ENCODE peak calls at places on chromosomes 4 and X, in ten cellular contexts. R, P, W, S, G, N, A, T, J and F are unnamed samples.

GRCh38 chrX:108666101-108666500 is 70.3 kb downstream of the IRS4 start:
- DNase-seq in R (no peak), T (no peak), A (no peak), J (no peak), P (no peak), N (no peak), S (no peak), G (no peak), W (no peak), F (no peak)

GRCh38 chr4:53908661-53909078 is 155.7 kb downstream of the CHIC2 start:
- DNase-seq in J (peak), R (no peak), P (no peak), T (peak), A (peak), W (no peak), S (no peak), G (no peak), N (no peak), F (peak)

GRCh38 chrX:12443534-12444098 is 305.3 kb downstream of the FRMPD4 start:
- DNase-seq in J (no peak), A (no peak), P (no peak), N (no peak), R (no peak), W (no peak), S (no peak), T (no peak), G (no peak), F (peak)

GRCh38 chrX:54530358-54530900 is 410 bp downstream of the GNL3L start:
- DNase-seq in T (no peak), A (no peak), R (no peak), N (no peak), G (no peak), S (no peak), P (no peak), W (no peak), J (no peak), F (no peak)

GRCh38 chr4:26362745-26363439 is 42.1 kb downstream of the RBPJ start:
- DNase-seq in G (no peak), N (no peak), W (no peak), T (no peak), R (no peak), A (no peak), J (no peak), S (no peak), P (no peak), F (no peak)

GRCh38 chr4:172708184-172708583 is 460.4 kb upstream of the GALNT7 start:
- DNase-seq in G (no peak), P (no peak), N (no peak), W (no peak), R (no peak), A (no peak), S (no peak), J (no peak), T (peak), F (no peak)

GRCh38 chr4:102625232-102625930 is 124.2 kb downstream of the NFKB1 start:
- DNase-seq in R (peak), W (no peak), T (peak), S (no peak), N (no peak), G (peak), P (no peak), J (peak), A (no peak), F (peak)

GRCh38 chrX:153554519-153555167 is 37.2 kb downstream of the ATP2B3 start:
- DNase-seq in T (peak), N (peak), R (peak), A (peak), P (peak), S (peak), J (peak), W (peak), G (no peak), F (peak)

GRCh38 chr4:88743696-88744095 is 46.1 kb upstream of the NAP1L5 start:
- DNase-seq in N (no peak), A (peak), T (no peak), G (no peak), W (no peak), P (no peak), S (no peak), R (no peak), J (no peak), F (no peak)

GRCh38 chr4:128916832-128917231 is 107.3 kb downstream of the JADE1 start:
- DNase-seq in T (no peak), R (peak), A (no peak), N (no peak), G (no peak), J (no peak), P (no peak), S (no peak), W (no peak), F (peak)

GRCh38 chr4:37471971-37472370 is 214.2 kb downstream of the RELL1 start:
- DNase-seq in G (peak), T (peak), A (no peak), S (no peak), W (no peak), R (peak), J (no peak), P (no peak), N (no peak), F (no peak)

GRCh38 chr4:67437974-67438713 is 107.2 kb downstream of the CENPC start:
- DNase-seq in N (no peak), J (peak), R (no peak), T (peak), P (no peak), S (no peak), G (no peak), A (no peak), W (no peak), F (no peak)

GRCh38 chrX:46686003-46686645 is 72.8 kb downstream of the SLC9A7 start:
- DNase-seq in N (no peak), R (no peak), G (no peak), W (no peak), T (peak), J (peak), A (peak), P (peak), S (no peak), F (peak)

GRCh38 chrX:4570141-4570540 is 856.7 kb upstream of the PRKX start:
- DNase-seq in S (no peak), P (no peak), W (no peak), T (peak), R (no peak), A (no peak), N (no peak), J (peak), G (no peak), F (no peak)

GRCh38 chrX:134239016-134239415 is 2.0 kb downstream of the CCDC160 start:
- DNase-seq in W (no peak), G (no peak), J (no peak), T (no peak), P (no peak), A (no peak), N (no peak), R (no peak), S (no peak), F (no peak)

GRCh38 chr4:76952631-76953587 is 3.4 kb downstream of the SEPTIN11 start:
- DNase-seq in P (no peak), G (no peak), R (no peak), W (no peak), A (no peak), S (no peak), T (no peak), N (no peak), J (no peak), F (no peak)

GRCh38 chrX:109847257-109848187 is 114.5 kb upstream of the ACSL4 start:
- DNase-seq in P (no peak), S (no peak), G (no peak), N (no peak), R (no peak), J (peak), A (no peak), T (peak), W (no peak), F (no peak)

GRCh38 chr4:82852751-82853053 is 38.3 kb downstream of the SEC31A start:
- DNase-seq in N (no peak), T (no peak), W (no peak), G (no peak), R (no peak), P (no peak), S (no peak), A (no peak), J (no peak), F (no peak)

DNA sequence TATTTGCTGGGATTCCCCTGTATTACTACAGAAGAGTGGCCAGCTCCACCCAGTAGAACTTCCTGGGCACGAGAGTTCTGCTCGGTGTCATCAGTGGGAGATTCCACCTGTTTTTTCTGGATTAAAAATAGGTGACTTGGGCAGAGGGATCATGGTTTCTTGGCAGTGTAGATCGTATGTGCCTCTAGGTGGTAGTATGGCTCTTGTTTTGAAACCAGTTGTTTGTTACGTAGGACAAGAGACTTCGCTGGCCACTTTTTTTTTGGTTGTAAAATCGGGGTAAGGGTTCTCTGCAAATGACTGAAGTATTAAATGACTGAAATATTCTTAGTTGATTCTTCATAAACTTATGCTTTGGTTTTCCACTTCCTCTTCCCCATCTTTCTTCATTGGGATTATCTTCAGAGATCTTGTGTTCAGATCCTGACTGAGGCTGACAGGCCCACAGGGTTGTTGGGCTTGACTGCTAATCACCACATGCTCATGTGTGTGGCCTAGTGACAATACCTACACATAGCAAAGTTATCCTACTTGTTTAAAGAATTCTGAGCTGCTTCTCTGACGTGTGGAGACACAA is 43.8 kb upstream of the WDR1 start:
- DNase-seq in N (no peak), S (no peak), A (no peak), R (no peak), G (no peak), J (no peak), P (no peak), T (peak), W (no peak), F (no peak)
- TF ChIP-seq CTCF in N (no peak), S (peak), A (no peak), R (no peak), G (peak), J (peak), P (no peak), T (peak), W (peak), F (no peak)

DNA sequence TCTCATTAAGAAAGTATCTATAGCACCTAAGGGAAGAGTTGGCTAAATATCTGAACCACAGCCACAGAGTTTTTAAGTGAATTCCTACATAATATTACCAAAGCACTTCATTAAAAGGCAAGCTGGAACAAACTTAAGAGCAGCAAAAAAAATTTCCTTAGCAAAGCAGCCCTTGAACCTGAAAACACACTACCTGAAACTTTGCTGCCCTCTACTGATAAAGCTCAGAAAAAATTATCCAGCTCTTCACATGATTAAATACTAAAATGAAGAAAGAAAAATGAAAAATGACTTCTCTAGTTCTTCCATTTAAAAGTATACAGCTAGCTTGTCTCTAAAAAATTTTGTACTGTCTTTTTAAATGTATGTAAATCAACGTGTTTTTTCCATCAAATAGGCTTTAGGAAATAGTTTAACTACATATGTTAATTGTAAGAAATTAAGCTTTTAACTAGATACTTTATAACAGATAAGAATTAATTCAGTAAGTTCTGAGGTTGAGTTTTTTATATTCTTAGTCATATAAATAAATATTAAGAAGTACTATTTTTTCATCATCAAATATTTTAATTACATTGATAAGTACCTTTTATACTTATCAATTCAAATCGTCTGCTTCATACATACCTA is 156.1 kb downstream of the STPG2 start:
- DNase-seq in T (peak), W (no peak), S (no peak), J (peak), A (peak), R (no peak), P (no peak), G (no peak), N (no peak), F (no peak)
- TF ChIP-seq CTCF in T (peak), W (peak), S (peak), J (peak), A (peak), R (peak), P (peak), G (peak), N (no peak), F (no peak)

GRCh38 chr4:107380836-107381438 is 339.1 kb downstream of the PAPSS1 start:
- DNase-seq in G (peak), T (no peak), N (no peak), S (no peak), J (no peak), W (no peak), A (no peak), R (no peak), P (no peak), F (no peak)
- TF ChIP-seq CTCF in G (no peak), T (no peak), N (no peak), S (no peak), J (no peak), W (peak), A (peak), R (no peak), P (no peak), F (no peak)

GRCh38 chrX:1391707-1392375 is at the start of gene SLC25A6:
- DNase-seq in N (peak), P (peak), T (peak), G (peak), R (peak), S (peak), J (peak), W (peak), A (peak), F (peak)
- TF ChIP-seq CTCF in N (peak), P (no peak), T (no peak), G (no peak), R (no peak), S (peak), J (no peak), W (no peak), A (no peak), F (no peak)